ENCODE peak calls at places on chromosome 11, in five cellular contexts. N is brain microvascular endothelial cell, U is spleen, B is A549, P is body of pancreas. G is an unnamed sample.
A peak's percentile ranks its signal among the peaks of the same experiment; 100 is the strongest.

GRCh38 chr11:1543606-1544263 is 28.3 kb downstream of the DUSP8 start:
- DNase-seq in N (no peak), U (no peak), B (no peak), P (no peak), G (no peak)

GRCh38 chr11:128509990-128510389 is 77.4 kb downstream of the ETS1 start:
- DNase-seq in U (no peak), P (no peak), B (no peak), N (no peak), G (no peak)

GRCh38 chr11:35111171-35112055 is 27.6 kb upstream of the CD44 start:
- DNase-seq in B (no peak), N (peak; percentile 68), U (no peak), P (peak; percentile 18), G (no peak)

GRCh38 chr11:130217133-130217631 is 57.6 kb downstream of the ST14 start:
- DNase-seq in P (no peak), U (peak; percentile 61), N (no peak), B (no peak), G (no peak)

GRCh38 chr11:62552465-62552782 is 5.8 kb upstream of the AHNAK start:
- DNase-seq in U (no peak), P (no peak), N (no peak), B (no peak), G (no peak)

GRCh38 chr11:109062445-109062844 is 359.5 kb upstream of the C11orf87 start:
- DNase-seq in B (no peak), U (no peak), P (no peak), N (peak; percentile 45), G (no peak)

GRCh38 chr11:77879218-77879617 is 58.3 kb downstream of the AAMDC start:
- DNase-seq in U (no peak), N (no peak), P (peak; percentile 38), B (no peak), G (peak; percentile 9)

GRCh38 chr11:32826113-32826512 is 3.6 kb upstream of the PRRG4 start:
- DNase-seq in P (no peak), U (no peak), B (no peak), N (no peak), G (no peak)

GRCh38 chr11:118715837-118716260 is 36.4 kb upstream of the TREH start:
- DNase-seq in U (peak; percentile 6), B (no peak), P (peak; percentile 46), N (no peak), G (no peak)

GRCh38 chr11:107857550-107858216 is 904 bp downstream of the SLC35F2 start:
- DNase-seq in N (peak; percentile 7), U (no peak), P (no peak), B (no peak), G (no peak)

GRCh38 chr11:117647872-117648271 is 149.1 kb downstream of the DSCAML1 start:
- DNase-seq in U (no peak), B (no peak), P (no peak), N (no peak), G (no peak)

GRCh38 chr11:58592760-58593472 is 14.1 kb downstream of the ZFP91 start:
- DNase-seq in B (no peak), U (no peak), N (no peak), P (peak; percentile 74), G (no peak)

GRCh38 chr11:65915821-65916251 is 3.0 kb downstream of the C11orf68 start:
- DNase-seq in N (peak; percentile 96), B (peak; percentile 98), P (peak; percentile 58), U (peak; percentile 84), G (no peak)
- H3K4me3 ChIP-seq in N (peak overlapping the region; percentile 32), B (peak overlapping the region; percentile 9), P (no peak overlapping the region), U (no peak overlapping the region), G (no peak overlapping the region)

GRCh38 chr11:72136677-72137255 is 1.2 kb downstream of the FOLR3 start:
- DNase-seq in U (no peak), P (no peak), N (no peak), B (no peak), G (no peak)

GRCh38 chr11:72141066-72141465 is 5.5 kb downstream of the FOLR3 start:
- DNase-seq in N (peak; percentile 83), B (peak; percentile 10), U (no peak), P (no peak), G (no peak)

GRCh38 chr11:72139500-72139899 is 4.0 kb downstream of the FOLR3 start:
- DNase-seq in B (no peak), P (no peak), U (peak; percentile 74), N (no peak), G (no peak)

GRCh38 chr11:72138821-72139390 is 3.4 kb downstream of the FOLR3 start:
- DNase-seq in N (no peak), U (no peak), B (no peak), P (no peak), G (no peak)

DNA sequence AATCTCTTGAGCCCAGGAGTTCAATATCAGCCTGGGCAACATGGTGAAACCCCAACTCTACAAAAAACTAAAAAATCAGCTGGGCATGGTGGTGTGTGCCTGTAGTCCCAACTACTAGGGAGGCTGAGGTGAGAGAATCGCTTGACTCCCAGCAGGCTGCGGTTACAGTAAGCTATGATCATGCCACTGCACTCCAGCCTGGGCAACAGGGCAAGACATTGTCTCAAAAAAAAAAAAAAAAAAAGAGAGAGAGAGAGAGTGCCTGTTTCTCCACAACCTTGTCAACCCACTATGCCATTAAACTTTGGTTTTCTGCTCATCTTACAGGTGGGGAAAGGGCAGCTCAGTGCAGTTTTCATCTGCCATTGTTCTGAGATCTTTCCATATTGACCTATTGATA is 5.1 kb downstream of the FOLR3 start:
- DNase-seq in B (no peak), P (no peak), U (no peak), N (no peak), G (no peak)
- H3K4me3 ChIP-seq in B (no peak overlapping the region), P (no peak overlapping the region), U (no peak overlapping the region), N (no peak overlapping the region), G (no peak overlapping the region)

DNA sequence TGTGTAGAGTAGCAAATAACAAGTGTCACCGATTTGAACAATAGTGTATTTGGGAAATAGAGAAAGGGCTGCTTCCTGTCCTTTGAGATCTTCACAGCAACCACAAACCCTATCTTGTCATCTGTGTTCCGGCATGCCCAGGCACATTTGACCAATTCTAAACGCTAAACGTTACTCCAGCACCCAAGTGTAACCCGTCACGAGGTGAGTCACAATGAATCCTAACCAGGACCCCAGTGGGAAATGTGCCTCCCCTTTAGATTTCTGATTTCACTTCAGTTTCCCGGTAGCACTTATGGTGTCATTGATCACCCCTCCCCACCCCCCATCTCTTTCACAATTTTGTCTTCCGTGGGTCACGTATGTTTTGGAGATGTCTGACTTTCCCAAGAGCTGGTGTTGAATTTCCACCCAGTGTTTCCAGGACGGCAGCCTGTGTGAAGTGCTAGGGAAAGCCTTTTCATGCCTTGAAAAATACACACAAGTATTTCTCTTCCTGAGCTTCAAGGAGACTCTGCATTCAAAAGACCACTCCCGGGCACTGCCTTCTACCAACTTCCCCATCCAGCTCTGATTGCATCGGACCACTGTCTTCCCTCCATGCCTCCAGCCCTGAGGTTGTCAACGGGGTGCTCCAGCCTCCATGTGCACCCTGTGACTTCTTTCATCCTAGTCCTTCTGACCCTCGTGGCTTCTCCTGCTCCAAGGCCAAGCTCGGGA is 10.5 kb upstream of the C11orf24 start:
- DNase-seq in N (no peak), U (no peak), B (no peak), P (no peak), G (peak; percentile 56)
- H3K4me3 ChIP-seq in N (no peak overlapping the region), U (no peak overlapping the region), B (no peak overlapping the region), P (no peak overlapping the region), G (peak overlapping the region; percentile 15)

DNA sequence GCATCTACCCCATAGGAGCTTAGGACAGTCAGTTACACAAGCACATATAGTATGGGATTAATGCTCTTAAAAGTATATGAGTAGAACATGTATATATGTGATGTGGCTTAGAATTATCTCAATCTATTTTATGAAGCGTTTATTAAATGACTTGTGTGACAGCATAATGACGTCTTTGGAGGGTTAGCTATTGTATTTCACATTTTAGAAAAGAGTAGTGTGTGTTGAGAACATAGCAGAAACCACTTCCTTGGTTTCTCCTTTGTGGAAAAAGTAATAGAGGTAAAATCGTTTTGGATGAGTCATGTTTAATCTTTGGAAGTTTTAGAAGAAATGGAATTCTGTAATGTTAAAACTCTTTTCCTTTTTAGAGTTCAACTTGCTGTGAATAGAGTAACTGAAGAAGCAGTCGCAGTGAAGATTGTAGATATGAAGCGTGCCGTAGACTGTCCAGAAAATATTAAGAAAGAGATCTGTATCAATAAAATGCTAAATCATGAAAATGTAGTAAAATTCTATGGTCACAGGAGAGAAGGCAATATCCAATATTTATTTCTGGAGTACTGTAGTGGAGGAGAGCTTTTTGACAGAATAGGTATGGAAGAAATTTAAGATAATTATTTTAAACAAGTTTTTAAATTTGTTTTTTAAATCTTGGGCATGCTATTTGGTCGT is 2.4 kb downstream of the CHEK1 start:
- DNase-seq in U (no peak), B (no peak), N (no peak), P (no peak), G (no peak)
- H3K4me3 ChIP-seq in U (no peak overlapping the region), B (peak overlapping the region; percentile 60), N (peak overlapping the region; percentile 77), P (no peak overlapping the region), G (peak overlapping the region; percentile 98)

GRCh38 chr11:67118059-67118766 is 850 bp upstream of the KDM2A start:
- DNase-seq in N (no peak), U (peak; percentile 92), P (peak; percentile 39), B (peak; percentile 38), G (peak; percentile 70)

GRCh38 chr11:67117176-67117575 is 1.9 kb upstream of the KDM2A start:
- DNase-seq in B (no peak), P (no peak), N (no peak), U (no peak), G (no peak)

GRCh38 chr11:67119577-67120391 is 721 bp downstream of the KDM2A start:
- DNase-seq in B (peak; percentile 48), N (no peak), P (peak; percentile 44), U (peak; percentile 84), G (peak; percentile 44)

GRCh38 chr11:67118801-67119576 is at the start of gene KDM2A:
- DNase-seq in P (peak; percentile 99), N (peak; percentile 98), B (peak; percentile 100), U (peak; percentile 100), G (peak; percentile 100)

DNA sequence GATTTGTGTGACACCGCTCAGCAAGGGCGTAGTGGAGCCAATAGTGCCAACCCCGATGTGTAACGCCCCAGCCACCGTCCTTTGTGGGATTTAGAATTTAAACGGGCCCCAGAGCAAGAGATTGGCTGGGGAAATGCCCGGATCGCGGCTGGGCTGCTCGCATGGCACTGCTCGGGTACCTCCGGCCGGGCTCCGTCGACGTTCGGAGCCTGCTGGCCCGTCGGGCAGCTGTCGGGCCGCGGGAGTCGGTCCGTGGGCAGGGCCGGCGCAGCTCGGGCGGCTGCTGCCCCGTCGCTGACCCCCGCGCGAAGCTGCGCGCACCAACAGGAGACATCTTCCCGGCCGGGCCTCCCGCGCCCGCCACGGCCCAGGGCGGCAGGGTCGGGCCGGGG is 1.4 kb upstream of the KDM2A start:
- DNase-seq in N (no peak), U (peak; percentile 90), B (no peak), P (peak; percentile 7), G (peak; percentile 51)
- H3K4me3 ChIP-seq in N (peak overlapping the region; percentile 0), U (no peak overlapping the region), B (no peak overlapping the region), P (no peak overlapping the region), G (peak overlapping the region; percentile 56)

GRCh38 chr11:8801121-8801520 is 109.9 kb upstream of the AKIP1 start:
- DNase-seq in U (no peak), N (no peak), P (no peak), B (no peak), G (no peak)
- H3K4me3 ChIP-seq in U (no peak overlapping the region), N (no peak overlapping the region), P (no peak overlapping the region), B (no peak overlapping the region), G (no peak overlapping the region)

DNA sequence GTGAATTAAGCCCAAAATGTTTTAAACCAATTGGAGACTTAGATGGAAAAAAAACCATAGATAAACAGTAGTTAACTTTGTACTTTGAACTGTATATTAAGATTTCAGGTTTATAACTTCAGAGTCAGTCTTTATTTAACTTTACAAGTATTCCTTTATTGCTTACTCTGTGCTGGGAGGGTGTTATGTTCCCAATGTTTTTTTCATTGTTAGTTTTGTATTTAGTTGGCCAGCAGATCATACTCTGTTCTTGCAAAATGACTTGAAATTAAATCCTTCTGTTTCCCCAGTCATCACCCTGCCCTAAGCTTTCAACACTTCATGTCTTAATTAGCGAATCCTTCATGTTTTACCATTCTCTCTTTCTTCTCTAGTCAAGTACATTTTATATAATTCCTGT is 25.3 kb downstream of the SIK2 start:
- DNase-seq in N (no peak), B (no peak), U (no peak), P (no peak), G (no peak)
- H3K4me3 ChIP-seq in N (no peak overlapping the region), B (no peak overlapping the region), U (no peak overlapping the region), P (no peak overlapping the region), G (no peak overlapping the region)

G was measured in GM06990.